ENCODE peak calls at places on chromosomes 5 and 9, in ten cellular contexts. I, B, C, S, X, Z, M, W, Y and R are unnamed samples.

GRCh38 chr5:152688561-152689274 is 283.6 kb upstream of the NMUR2 start:
- DNase-seq in C (no peak), I (peak), Z (peak), M (no peak), W (no peak), B (peak), S (peak), Y (peak), X (peak), R (peak)

GRCh38 chr5:16935271-16936149 is 578 bp downstream of the MYO10 start:
- DNase-seq in B (peak), W (no peak), X (no peak), Y (no peak), S (peak), C (no peak), Z (peak), M (peak), I (peak), R (no peak)

GRCh38 chr9:93133641-93134017 is 422 bp downstream of the NINJ1 start:
- DNase-seq in S (peak), Z (peak), M (peak), X (no peak), W (peak), Y (peak), C (peak), I (peak), B (peak), R (peak)

GRCh38 chr9:104009853-104010252 is 84.3 kb upstream of the SMC2 start:
- DNase-seq in X (no peak), Z (no peak), Y (no peak), M (no peak), W (no peak), I (no peak), S (no peak), B (no peak), C (no peak), R (no peak)

GRCh38 chr5:154038241-154038603 is 488 bp downstream of the FAM114A2 start:
- DNase-seq in Y (no peak), S (no peak), M (peak), C (peak), I (no peak), Z (no peak), X (peak), W (peak), B (no peak), R (no peak)

GRCh38 chr5:55241756-55242155 is 8.3 kb upstream of the CCNO start:
- DNase-seq in Z (no peak), S (no peak), Y (no peak), X (no peak), M (no peak), C (no peak), W (no peak), I (no peak), B (no peak), R (no peak)

GRCh38 chr9:135914921-135915320 is 7.6 kb upstream of the CAMSAP1 start:
- DNase-seq in I (no peak), S (no peak), Y (no peak), W (no peak), Z (no peak), B (no peak), M (peak), C (no peak), X (no peak), R (no peak)

GRCh38 chr9:133597316-133597957 is 11.8 kb downstream of the FAM163B start:
- DNase-seq in S (peak), X (no peak), C (no peak), Z (peak), M (peak), I (no peak), Y (no peak), B (peak), W (no peak), R (no peak)

GRCh38 chr5:176658817-176659216 is 11.5 kb downstream of the TSPAN17 start:
- DNase-seq in I (no peak), S (no peak), M (peak), W (no peak), X (no peak), C (no peak), B (peak), Z (no peak), Y (no peak), R (no peak)

GRCh38 chr9:37968228-37968672 is 64.3 kb upstream of the SLC25A51 start:
- DNase-seq in X (no peak), C (no peak), Z (no peak), M (peak), S (peak), Y (no peak), W (no peak), B (no peak), I (no peak), R (peak)

GRCh38 chr9:34366365-34366764 is 10.3 kb downstream of the MYORG start:
- DNase-seq in S (no peak), X (no peak), M (no peak), Z (no peak), Y (no peak), I (no peak), B (no peak), W (no peak), C (no peak), R (no peak)

GRCh38 chr5:147223951-147224791 is 10.7 kb upstream of the STK32A start:
- DNase-seq in S (peak), Z (peak), X (no peak), Y (no peak), C (no peak), B (peak), I (peak), W (no peak), M (peak), R (no peak)

GRCh38 chr5:123943136-123943535 is 431.2 kb downstream of the CSNK1G3 start:
- DNase-seq in M (no peak), S (no peak), B (no peak), C (no peak), I (no peak), W (no peak), Z (no peak), Y (no peak), X (no peak), R (no peak)

GRCh38 chr5:38847549-38848341 is 1.9 kb downstream of the OSMR start:
- DNase-seq in Z (no peak), X (no peak), B (peak), I (no peak), S (peak), M (no peak), W (no peak), C (no peak), Y (no peak), R (no peak)

GRCh38 chr9:13898957-13899356 is 415.0 kb downstream of the NFIB start:
- DNase-seq in W (no peak), I (no peak), C (no peak), M (peak), Z (no peak), S (no peak), X (no peak), B (no peak), Y (no peak), R (no peak)

GRCh38 chr9:117304613-117305012 is 110.2 kb downstream of the ASTN2 start:
- DNase-seq in Y (no peak), I (no peak), M (no peak), W (no peak), Z (no peak), B (no peak), S (no peak), X (no peak), C (no peak), R (no peak)

GRCh38 chr5:139908749-139909148 is 113.1 kb downstream of the PSD2 start:
- DNase-seq in Y (no peak), I (no peak), B (no peak), W (no peak), S (peak), C (no peak), M (no peak), X (no peak), Z (no peak), R (no peak)

GRCh38 chr9:112035166-112035816 is 138.7 kb downstream of the UGCG start:
- DNase-seq in S (no peak), X (no peak), I (no peak), M (no peak), W (no peak), Y (no peak), B (no peak), Z (no peak), C (no peak), R (no peak)

GRCh38 chr5:2813678-2814077 is 62.2 kb upstream of the IRX2 start:
- DNase-seq in X (no peak), B (no peak), W (no peak), I (no peak), S (no peak), M (no peak), Y (no peak), Z (no peak), C (no peak), R (no peak)